ENCODE peak calls at places on chromosomes 16 and 17, in ten cellular contexts. One of them, this sample, is unnamed.

GRCh38 chr17:40956401-40957254 is 10.1 kb downstream of the KRT39 start:
- DNase-seq in stimulated activated CD4-positive, alpha-beta T cell treated with anti-CD3 and anti-CD28 coated beads, Interleukin-4, amount 100 ng/mL, for 4 hours: no peak
- DNase-seq in erythroblast: no peak
- DNase-seq in hippocampal formation: no peak
- DNase-seq in left colon: no peak
- DNase-seq in DMS79: no peak
- DNase-seq in sciatic nerve: no peak
- DNase-seq in iPS-NIHi11: no peak
- DNase-seq in A549: no peak
- DNase-seq in head of caudate nucleus: no peak
- DNase-seq in this sample: no peak

GRCh38 chr17:16900288-16900882 is 71.5 kb downstream of the TNFRSF13B start:
- DNase-seq in stimulated activated CD4-positive, alpha-beta T cell treated with anti-CD3 and anti-CD28 coated beads, Interleukin-4, amount 100 ng/mL, for 4 hours: no peak
- DNase-seq in erythroblast: no peak
- DNase-seq in hippocampal formation: no peak
- DNase-seq in left colon: no peak
- DNase-seq in DMS79: no peak
- DNase-seq in sciatic nerve: no peak
- DNase-seq in iPS-NIHi11: no peak
- DNase-seq in A549: no peak
- DNase-seq in head of caudate nucleus: no peak
- DNase-seq in this sample: no peak

GRCh38 chr17:33522623-33523022 is 229.5 kb upstream of the ASIC2 start:
- DNase-seq in stimulated activated CD4-positive, alpha-beta T cell treated with anti-CD3 and anti-CD28 coated beads, Interleukin-4, amount 100 ng/mL, for 4 hours: no peak
- DNase-seq in erythroblast: no peak
- DNase-seq in hippocampal formation: no peak
- DNase-seq in left colon: no peak
- DNase-seq in DMS79: no peak
- DNase-seq in sciatic nerve: no peak
- DNase-seq in iPS-NIHi11: peak; percentile 62
- DNase-seq in A549: no peak
- DNase-seq in head of caudate nucleus: no peak
- DNase-seq in this sample: no peak

GRCh38 chr17:80722656-80723055 is 178.0 kb downstream of the RPTOR start:
- DNase-seq in stimulated activated CD4-positive, alpha-beta T cell treated with anti-CD3 and anti-CD28 coated beads, Interleukin-4, amount 100 ng/mL, for 4 hours: no peak
- DNase-seq in erythroblast: no peak
- DNase-seq in hippocampal formation: no peak
- DNase-seq in left colon: no peak
- DNase-seq in DMS79: no peak
- DNase-seq in sciatic nerve: no peak
- DNase-seq in iPS-NIHi11: no peak
- DNase-seq in A549: no peak
- DNase-seq in head of caudate nucleus: no peak
- DNase-seq in this sample: no peak

GRCh38 chr17:30565073-30565935 is 88.1 kb downstream of the GOSR1 start:
- DNase-seq in stimulated activated CD4-positive, alpha-beta T cell treated with anti-CD3 and anti-CD28 coated beads, Interleukin-4, amount 100 ng/mL, for 4 hours: no peak
- DNase-seq in erythroblast: no peak
- DNase-seq in hippocampal formation: no peak
- DNase-seq in left colon: no peak
- DNase-seq in DMS79: no peak
- DNase-seq in sciatic nerve: no peak
- DNase-seq in iPS-NIHi11: peak; percentile 47
- DNase-seq in A549: no peak
- DNase-seq in head of caudate nucleus: no peak
- DNase-seq in this sample: no peak

GRCh38 chr17:7405882-7406825 is 1.5 kb upstream of the NLGN2 start:
- DNase-seq in stimulated activated CD4-positive, alpha-beta T cell treated with anti-CD3 and anti-CD28 coated beads, Interleukin-4, amount 100 ng/mL, for 4 hours: no peak
- DNase-seq in erythroblast: no peak
- DNase-seq in hippocampal formation: no peak
- DNase-seq in left colon: no peak
- DNase-seq in DMS79: no peak
- DNase-seq in sciatic nerve: no peak
- DNase-seq in iPS-NIHi11: no peak
- DNase-seq in A549: no peak
- DNase-seq in head of caudate nucleus: no peak
- DNase-seq in this sample: no peak

GRCh38 chr17:63337579-63337978 is 108.5 kb downstream of the CYB561 start:
- DNase-seq in stimulated activated CD4-positive, alpha-beta T cell treated with anti-CD3 and anti-CD28 coated beads, Interleukin-4, amount 100 ng/mL, for 4 hours: no peak
- DNase-seq in erythroblast: no peak
- DNase-seq in hippocampal formation: no peak
- DNase-seq in left colon: no peak
- DNase-seq in DMS79: no peak
- DNase-seq in sciatic nerve: no peak
- DNase-seq in iPS-NIHi11: no peak
- DNase-seq in A549: no peak
- DNase-seq in head of caudate nucleus: no peak
- DNase-seq in this sample: no peak

GRCh38 chr17:82237083-82237745 is 8.4 kb downstream of the SLC16A3 start:
- DNase-seq in stimulated activated CD4-positive, alpha-beta T cell treated with anti-CD3 and anti-CD28 coated beads, Interleukin-4, amount 100 ng/mL, for 4 hours: no peak
- DNase-seq in erythroblast: no peak
- DNase-seq in hippocampal formation: no peak
- DNase-seq in left colon: no peak
- DNase-seq in DMS79: no peak
- DNase-seq in sciatic nerve: peak; percentile 66
- DNase-seq in iPS-NIHi11: no peak
- DNase-seq in A549: no peak
- DNase-seq in head of caudate nucleus: no peak
- DNase-seq in this sample: peak; percentile 81

GRCh38 chr17:75047398-75048098 is 523 bp downstream of the KCTD2 start:
- DNase-seq in stimulated activated CD4-positive, alpha-beta T cell treated with anti-CD3 and anti-CD28 coated beads, Interleukin-4, amount 100 ng/mL, for 4 hours: peak; percentile 25
- DNase-seq in erythroblast: peak; percentile 65
- DNase-seq in hippocampal formation: no peak
- DNase-seq in left colon: peak; percentile 69
- DNase-seq in DMS79: no peak
- DNase-seq in sciatic nerve: peak; percentile 71
- DNase-seq in iPS-NIHi11: no peak
- DNase-seq in A549: no peak
- DNase-seq in head of caudate nucleus: peak; percentile 32
- DNase-seq in this sample: peak; percentile 84

GRCh38 chr16:49632798-49633189 is 223.1 kb downstream of the ZNF423 start:
- DNase-seq in stimulated activated CD4-positive, alpha-beta T cell treated with anti-CD3 and anti-CD28 coated beads, Interleukin-4, amount 100 ng/mL, for 4 hours: no peak
- DNase-seq in erythroblast: no peak
- DNase-seq in hippocampal formation: no peak
- DNase-seq in left colon: no peak
- DNase-seq in DMS79: no peak
- DNase-seq in sciatic nerve: no peak
- DNase-seq in iPS-NIHi11: no peak
- DNase-seq in A549: no peak
- DNase-seq in head of caudate nucleus: no peak
- DNase-seq in this sample: peak; percentile 69

GRCh38 chr16:58110590-58111330 is 18.4 kb downstream of the CFAP20 start:
- DNase-seq in stimulated activated CD4-positive, alpha-beta T cell treated with anti-CD3 and anti-CD28 coated beads, Interleukin-4, amount 100 ng/mL, for 4 hours: no peak
- DNase-seq in erythroblast: no peak
- DNase-seq in hippocampal formation: no peak
- DNase-seq in left colon: no peak
- DNase-seq in DMS79: no peak
- DNase-seq in sciatic nerve: no peak
- DNase-seq in iPS-NIHi11: no peak
- DNase-seq in A549: no peak
- DNase-seq in head of caudate nucleus: no peak
- DNase-seq in this sample: no peak

GRCh38 chr16:30691907-30692306 is 7.1 kb upstream of the SRCAP start:
- DNase-seq in stimulated activated CD4-positive, alpha-beta T cell treated with anti-CD3 and anti-CD28 coated beads, Interleukin-4, amount 100 ng/mL, for 4 hours: no peak
- DNase-seq in erythroblast: peak; percentile 75
- DNase-seq in hippocampal formation: no peak
- DNase-seq in left colon: no peak
- DNase-seq in DMS79: no peak
- DNase-seq in sciatic nerve: no peak
- DNase-seq in iPS-NIHi11: no peak
- DNase-seq in A549: no peak
- DNase-seq in head of caudate nucleus: no peak
- DNase-seq in this sample: no peak

GRCh38 chr17:82830249-82830661 is 9.6 kb downstream of the ZNF750 start:
- DNase-seq in stimulated activated CD4-positive, alpha-beta T cell treated with anti-CD3 and anti-CD28 coated beads, Interleukin-4, amount 100 ng/mL, for 4 hours: no peak
- DNase-seq in erythroblast: no peak
- DNase-seq in hippocampal formation: no peak
- DNase-seq in left colon: no peak
- DNase-seq in DMS79: no peak
- DNase-seq in sciatic nerve: no peak
- DNase-seq in iPS-NIHi11: no peak
- DNase-seq in A549: no peak
- DNase-seq in head of caudate nucleus: peak; percentile 38
- DNase-seq in this sample: peak; percentile 85

GRCh38 chr16:7440886-7441400 is 108.3 kb downstream of the RBFOX1 start:
- DNase-seq in stimulated activated CD4-positive, alpha-beta T cell treated with anti-CD3 and anti-CD28 coated beads, Interleukin-4, amount 100 ng/mL, for 4 hours: no peak
- DNase-seq in erythroblast: no peak
- DNase-seq in hippocampal formation: no peak
- DNase-seq in left colon: no peak
- DNase-seq in DMS79: no peak
- DNase-seq in sciatic nerve: no peak
- DNase-seq in iPS-NIHi11: no peak
- DNase-seq in A549: no peak
- DNase-seq in head of caudate nucleus: no peak
- DNase-seq in this sample: no peak

GRCh38 chr17:8377422-8377821 is 918 bp upstream of the KRABD2 start:
- DNase-seq in stimulated activated CD4-positive, alpha-beta T cell treated with anti-CD3 and anti-CD28 coated beads, Interleukin-4, amount 100 ng/mL, for 4 hours: no peak
- DNase-seq in erythroblast: no peak
- DNase-seq in hippocampal formation: no peak
- DNase-seq in left colon: no peak
- DNase-seq in DMS79: no peak
- DNase-seq in sciatic nerve: no peak
- DNase-seq in iPS-NIHi11: no peak
- DNase-seq in A549: no peak
- DNase-seq in head of caudate nucleus: no peak
- DNase-seq in this sample: no peak

GRCh38 chr17:50884354-50885311 is 18.5 kb upstream of the TOB1 start:
- DNase-seq in stimulated activated CD4-positive, alpha-beta T cell treated with anti-CD3 and anti-CD28 coated beads, Interleukin-4, amount 100 ng/mL, for 4 hours: no peak
- DNase-seq in erythroblast: peak; percentile 14
- DNase-seq in hippocampal formation: no peak
- DNase-seq in left colon: peak; percentile 38
- DNase-seq in DMS79: no peak
- DNase-seq in sciatic nerve: no peak
- DNase-seq in iPS-NIHi11: no peak
- DNase-seq in A549: no peak
- DNase-seq in head of caudate nucleus: peak; percentile 52
- DNase-seq in this sample: no peak

GRCh38 chr16:49350265-49351103 is 23.1 kb upstream of the C16orf78 start:
- DNase-seq in stimulated activated CD4-positive, alpha-beta T cell treated with anti-CD3 and anti-CD28 coated beads, Interleukin-4, amount 100 ng/mL, for 4 hours: peak; percentile 43
- DNase-seq in erythroblast: peak; percentile 65
- DNase-seq in hippocampal formation: peak; percentile 15
- DNase-seq in left colon: peak; percentile 69
- DNase-seq in DMS79: no peak
- DNase-seq in sciatic nerve: peak; percentile 73
- DNase-seq in iPS-NIHi11: peak; percentile 83
- DNase-seq in A549: peak; percentile 54
- DNase-seq in head of caudate nucleus: peak; percentile 81
- DNase-seq in this sample: peak; percentile 91

GRCh38 chr17:51427259-51428255 is 167.2 kb downstream of the UTP18 start:
- DNase-seq in stimulated activated CD4-positive, alpha-beta T cell treated with anti-CD3 and anti-CD28 coated beads, Interleukin-4, amount 100 ng/mL, for 4 hours: peak; percentile 47
- DNase-seq in erythroblast: no peak
- DNase-seq in hippocampal formation: no peak
- DNase-seq in left colon: no peak
- DNase-seq in DMS79: no peak
- DNase-seq in sciatic nerve: no peak
- DNase-seq in iPS-NIHi11: no peak
- DNase-seq in A549: no peak
- DNase-seq in head of caudate nucleus: no peak
- DNase-seq in this sample: no peak

GRCh38 chr17:33858682-33859081 is 396.4 kb upstream of the CCL2 start:
- DNase-seq in stimulated activated CD4-positive, alpha-beta T cell treated with anti-CD3 and anti-CD28 coated beads, Interleukin-4, amount 100 ng/mL, for 4 hours: no peak
- DNase-seq in erythroblast: peak; percentile 63
- DNase-seq in hippocampal formation: no peak
- DNase-seq in left colon: no peak
- DNase-seq in DMS79: no peak
- DNase-seq in sciatic nerve: no peak
- DNase-seq in iPS-NIHi11: no peak
- DNase-seq in A549: no peak
- DNase-seq in head of caudate nucleus: no peak
- DNase-seq in this sample: no peak

GRCh38 chr17:21161498-21162393 is 35.0 kb downstream of the DHRS7B start:
- DNase-seq in stimulated activated CD4-positive, alpha-beta T cell treated with anti-CD3 and anti-CD28 coated beads, Interleukin-4, amount 100 ng/mL, for 4 hours: no peak
- DNase-seq in erythroblast: no peak
- DNase-seq in hippocampal formation: no peak
- DNase-seq in left colon: no peak
- DNase-seq in DMS79: no peak
- DNase-seq in sciatic nerve: no peak
- DNase-seq in iPS-NIHi11: no peak
- DNase-seq in A549: no peak
- DNase-seq in head of caudate nucleus: no peak
- DNase-seq in this sample: no peak

GRCh38 chr17:77248216-77249054 is 107.7 kb downstream of the SEC14L1 start:
- DNase-seq in stimulated activated CD4-positive, alpha-beta T cell treated with anti-CD3 and anti-CD28 coated beads, Interleukin-4, amount 100 ng/mL, for 4 hours: no peak
- DNase-seq in erythroblast: no peak
- DNase-seq in hippocampal formation: no peak
- DNase-seq in left colon: no peak
- DNase-seq in DMS79: no peak
- DNase-seq in sciatic nerve: no peak
- DNase-seq in iPS-NIHi11: no peak
- DNase-seq in A549: no peak
- DNase-seq in head of caudate nucleus: no peak
- DNase-seq in this sample: no peak

GRCh38 chr17:28751600-28752366 is 8.0 kb downstream of the TRAF4 start:
- DNase-seq in stimulated activated CD4-positive, alpha-beta T cell treated with anti-CD3 and anti-CD28 coated beads, Interleukin-4, amount 100 ng/mL, for 4 hours: no peak
- DNase-seq in erythroblast: no peak
- DNase-seq in hippocampal formation: no peak
- DNase-seq in left colon: no peak
- DNase-seq in DMS79: no peak
- DNase-seq in sciatic nerve: no peak
- DNase-seq in iPS-NIHi11: no peak
- DNase-seq in A549: no peak
- DNase-seq in head of caudate nucleus: no peak
- DNase-seq in this sample: peak; percentile 18

GRCh38 chr17:81478119-81478518 is 34.5 kb downstream of the ACTG1 start:
- DNase-seq in stimulated activated CD4-positive, alpha-beta T cell treated with anti-CD3 and anti-CD28 coated beads, Interleukin-4, amount 100 ng/mL, for 4 hours: no peak
- DNase-seq in erythroblast: no peak
- DNase-seq in hippocampal formation: no peak
- DNase-seq in left colon: no peak
- DNase-seq in DMS79: no peak
- DNase-seq in sciatic nerve: no peak
- DNase-seq in iPS-NIHi11: no peak
- DNase-seq in A549: no peak
- DNase-seq in head of caudate nucleus: no peak
- DNase-seq in this sample: no peak

GRCh38 chr17:3915642-3916012 is 638 bp downstream of the P2RX1 start:
- DNase-seq in stimulated activated CD4-positive, alpha-beta T cell treated with anti-CD3 and anti-CD28 coated beads, Interleukin-4, amount 100 ng/mL, for 4 hours: no peak
- DNase-seq in erythroblast: peak; percentile 46
- DNase-seq in hippocampal formation: no peak
- DNase-seq in left colon: no peak
- DNase-seq in DMS79: no peak
- DNase-seq in sciatic nerve: no peak
- DNase-seq in iPS-NIHi11: no peak
- DNase-seq in A549: no peak
- DNase-seq in head of caudate nucleus: no peak
- DNase-seq in this sample: peak; percentile 79

GRCh38 chr16:11793840-11794239 is 3.2 kb downstream of the ZC3H7A start:
- DNase-seq in stimulated activated CD4-positive, alpha-beta T cell treated with anti-CD3 and anti-CD28 coated beads, Interleukin-4, amount 100 ng/mL, for 4 hours: peak; percentile 13
- DNase-seq in erythroblast: peak; percentile 48
- DNase-seq in hippocampal formation: no peak
- DNase-seq in left colon: peak; percentile 49
- DNase-seq in DMS79: no peak
- DNase-seq in sciatic nerve: no peak
- DNase-seq in iPS-NIHi11: no peak
- DNase-seq in A549: no peak
- DNase-seq in head of caudate nucleus: no peak
- DNase-seq in this sample: no peak

GRCh38 chr17:27671591-27671910 is 40.6 kb downstream of the LGALS9 start:
- DNase-seq in stimulated activated CD4-positive, alpha-beta T cell treated with anti-CD3 and anti-CD28 coated beads, Interleukin-4, amount 100 ng/mL, for 4 hours: no peak
- DNase-seq in erythroblast: no peak
- DNase-seq in hippocampal formation: no peak
- DNase-seq in left colon: no peak
- DNase-seq in DMS79: no peak
- DNase-seq in sciatic nerve: no peak
- DNase-seq in iPS-NIHi11: no peak
- DNase-seq in A549: no peak
- DNase-seq in head of caudate nucleus: no peak
- DNase-seq in this sample: no peak

GRCh38 chr17:3600529-3601205 is 8.5 kb downstream of the TRPV1 start:
- DNase-seq in stimulated activated CD4-positive, alpha-beta T cell treated with anti-CD3 and anti-CD28 coated beads, Interleukin-4, amount 100 ng/mL, for 4 hours: no peak
- DNase-seq in erythroblast: no peak
- DNase-seq in hippocampal formation: no peak
- DNase-seq in left colon: no peak
- DNase-seq in DMS79: no peak
- DNase-seq in sciatic nerve: no peak
- DNase-seq in iPS-NIHi11: no peak
- DNase-seq in A549: no peak
- DNase-seq in head of caudate nucleus: no peak
- DNase-seq in this sample: no peak

GRCh38 chr16:83051451-83051850 is 424.7 kb downstream of the CDH13 start:
- DNase-seq in stimulated activated CD4-positive, alpha-beta T cell treated with anti-CD3 and anti-CD28 coated beads, Interleukin-4, amount 100 ng/mL, for 4 hours: no peak
- DNase-seq in erythroblast: no peak
- DNase-seq in hippocampal formation: no peak
- DNase-seq in left colon: no peak
- DNase-seq in DMS79: no peak
- DNase-seq in sciatic nerve: no peak
- DNase-seq in iPS-NIHi11: no peak
- DNase-seq in A549: no peak
- DNase-seq in head of caudate nucleus: no peak
- DNase-seq in this sample: no peak

This sample was measured in posterior vena cava.